ENCODE peak calls at places on chromosomes 3 and 15, in nine cellular contexts. One of them, this sample, is unnamed. For H3K36me3 and H3K4me1, the result is how much of the 10 kb centered on the place peaks cover.

GRCh38 chr15:29102911-29103824 is 166.5 kb downstream of the NSMCE3 start:
- DNase-seq in mammary epithelial cell: no peak
- DNase-seq in Panc1: no peak
- DNase-seq in neural progenitor cell: no peak
- DNase-seq in uterus: no peak
- DNase-seq in thyroid gland: peak
- DNase-seq in hepatocyte: no peak
- DNase-seq in upper lobe of right lung: no peak
- DNase-seq in adrenal gland: no peak
- DNase-seq in this sample: no peak

GRCh38 chr3:29605845-29606244 is 325.0 kb downstream of the RBMS3 start:
- DNase-seq in mammary epithelial cell: peak
- DNase-seq in Panc1: no peak
- DNase-seq in neural progenitor cell: no peak
- DNase-seq in uterus: no peak
- DNase-seq in thyroid gland: no peak
- DNase-seq in hepatocyte: no peak
- DNase-seq in upper lobe of right lung: no peak
- DNase-seq in adrenal gland: no peak
- DNase-seq in this sample: no peak

GRCh38 chr15:85748176-85748575 is 46.5 kb downstream of the KLHL25 start:
- DNase-seq in mammary epithelial cell: no peak
- DNase-seq in Panc1: no peak
- DNase-seq in neural progenitor cell: no peak
- DNase-seq in uterus: no peak
- DNase-seq in thyroid gland: no peak
- DNase-seq in hepatocyte: no peak
- DNase-seq in upper lobe of right lung: no peak
- DNase-seq in adrenal gland: peak
- DNase-seq in this sample: no peak

GRCh38 chr3:147760998-147761397 is 351.8 kb downstream of the ZIC1 start:
- DNase-seq in mammary epithelial cell: no peak
- DNase-seq in Panc1: no peak
- DNase-seq in neural progenitor cell: no peak
- DNase-seq in uterus: no peak
- DNase-seq in thyroid gland: no peak
- DNase-seq in hepatocyte: no peak
- DNase-seq in upper lobe of right lung: no peak
- DNase-seq in adrenal gland: no peak
- DNase-seq in this sample: no peak

GRCh38 chr3:8501388-8502131 is at the start of gene LMCD1:
- DNase-seq in mammary epithelial cell: peak
- DNase-seq in Panc1: no peak
- DNase-seq in neural progenitor cell: peak
- DNase-seq in uterus: peak
- DNase-seq in thyroid gland: peak
- DNase-seq in hepatocyte: peak
- DNase-seq in upper lobe of right lung: peak
- DNase-seq in adrenal gland: peak
- DNase-seq in this sample: peak

GRCh38 chr3:52122491-52122890 is 31.7 kb downstream of the POC1A start:
- DNase-seq in mammary epithelial cell: no peak
- DNase-seq in Panc1: no peak
- DNase-seq in neural progenitor cell: no peak
- DNase-seq in uterus: no peak
- DNase-seq in thyroid gland: no peak
- DNase-seq in hepatocyte: no peak
- DNase-seq in upper lobe of right lung: no peak
- DNase-seq in adrenal gland: no peak
- DNase-seq in this sample: no peak

GRCh38 chr3:149621218-149622005 is 36.4 kb downstream of the WWTR1 start:
- DNase-seq in mammary epithelial cell: peak
- DNase-seq in Panc1: no peak
- DNase-seq in neural progenitor cell: no peak
- DNase-seq in uterus: no peak
- DNase-seq in thyroid gland: no peak
- DNase-seq in hepatocyte: no peak
- DNase-seq in upper lobe of right lung: no peak
- DNase-seq in adrenal gland: no peak
- DNase-seq in this sample: no peak

GRCh38 chr15:25693321-25694237 is 169.5 kb downstream of the ATP10A start:
- DNase-seq in mammary epithelial cell: no peak
- DNase-seq in Panc1: no peak
- DNase-seq in neural progenitor cell: peak
- DNase-seq in uterus: peak
- DNase-seq in thyroid gland: peak
- DNase-seq in hepatocyte: peak
- DNase-seq in upper lobe of right lung: peak
- DNase-seq in adrenal gland: no peak
- DNase-seq in this sample: no peak

GRCh38 chr3:21705769-21706168 is 45.2 kb downstream of the ZNF385D start:
- DNase-seq in mammary epithelial cell: peak
- DNase-seq in Panc1: peak
- DNase-seq in neural progenitor cell: no peak
- DNase-seq in uterus: no peak
- DNase-seq in thyroid gland: peak
- DNase-seq in hepatocyte: no peak
- DNase-seq in upper lobe of right lung: no peak
- DNase-seq in adrenal gland: peak
- DNase-seq in this sample: no peak

DNA sequence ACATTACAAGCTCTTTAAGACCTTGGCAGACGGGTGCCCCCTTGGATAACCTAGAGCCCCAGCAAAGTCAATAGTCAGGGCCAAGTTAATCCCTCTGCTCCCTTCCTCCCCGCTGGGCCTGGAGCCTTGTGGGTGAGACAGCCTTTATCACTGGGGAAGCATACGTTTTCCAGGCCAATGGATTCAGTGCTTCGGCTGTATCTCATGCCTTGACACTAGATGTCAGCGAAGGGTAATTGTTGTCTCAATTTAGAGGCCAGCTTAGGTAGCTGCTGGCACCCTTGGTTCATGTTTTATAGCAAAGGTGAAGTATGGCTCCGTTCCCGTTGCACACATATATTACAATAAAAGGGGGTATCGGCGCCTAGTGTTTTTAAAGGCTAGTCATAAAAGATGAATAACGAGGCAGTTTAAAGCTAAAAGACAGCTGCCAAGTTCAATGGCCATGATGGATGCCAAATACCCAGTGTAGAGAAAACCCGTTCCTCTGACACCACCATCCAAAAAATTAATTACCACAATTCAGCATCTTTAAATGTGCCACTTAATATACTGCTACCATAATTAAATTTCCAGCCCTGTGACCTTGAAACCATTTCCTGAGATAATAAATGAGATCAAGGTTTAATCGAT is 52.3 kb upstream of the BNIP2 start:
- DNase-seq in mammary epithelial cell: peak
- DNase-seq in Panc1: no peak
- DNase-seq in neural progenitor cell: peak
- DNase-seq in uterus: no peak
- DNase-seq in thyroid gland: no peak
- DNase-seq in hepatocyte: peak
- DNase-seq in upper lobe of right lung: no peak
- DNase-seq in adrenal gland: no peak
- DNase-seq in this sample: no peak
- TF ChIP-seq CTCF in mammary epithelial cell: peak
- TF ChIP-seq CTCF in Panc1: peak
- TF ChIP-seq CTCF in neural progenitor cell: peak
- TF ChIP-seq CTCF in uterus: no peak
- TF ChIP-seq CTCF in thyroid gland: no peak
- TF ChIP-seq CTCF in hepatocyte: peak
- TF ChIP-seq CTCF in upper lobe of right lung: no peak
- TF ChIP-seq CTCF in adrenal gland: no peak
- TF ChIP-seq CTCF in this sample: no peak

GRCh38 chr15:30923429-30923828 is 19.7 kb downstream of the FAN1 start:
- DNase-seq in mammary epithelial cell: no peak
- DNase-seq in Panc1: no peak
- DNase-seq in neural progenitor cell: peak
- DNase-seq in uterus: no peak
- DNase-seq in thyroid gland: peak
- DNase-seq in hepatocyte: no peak
- DNase-seq in upper lobe of right lung: no peak
- DNase-seq in adrenal gland: no peak
- DNase-seq in this sample: no peak

GRCh38 chr15:30926161-30926560 is 22.4 kb downstream of the FAN1 start:
- DNase-seq in mammary epithelial cell: no peak
- DNase-seq in Panc1: no peak
- DNase-seq in neural progenitor cell: no peak
- DNase-seq in uterus: no peak
- DNase-seq in thyroid gland: no peak
- DNase-seq in hepatocyte: no peak
- DNase-seq in upper lobe of right lung: no peak
- DNase-seq in adrenal gland: no peak
- DNase-seq in this sample: no peak

GRCh38 chr15:30922469-30923311 is 19.0 kb downstream of the FAN1 start:
- DNase-seq in mammary epithelial cell: peak
- DNase-seq in Panc1: no peak
- DNase-seq in neural progenitor cell: peak
- DNase-seq in uterus: no peak
- DNase-seq in thyroid gland: peak
- DNase-seq in hepatocyte: no peak
- DNase-seq in upper lobe of right lung: no peak
- DNase-seq in adrenal gland: no peak
- DNase-seq in this sample: no peak

GRCh38 chr15:30925686-30926085 is 22.0 kb downstream of the FAN1 start:
- DNase-seq in mammary epithelial cell: no peak
- DNase-seq in Panc1: no peak
- DNase-seq in neural progenitor cell: no peak
- DNase-seq in uterus: no peak
- DNase-seq in thyroid gland: no peak
- DNase-seq in hepatocyte: no peak
- DNase-seq in upper lobe of right lung: no peak
- DNase-seq in adrenal gland: no peak
- DNase-seq in this sample: no peak

DNA sequence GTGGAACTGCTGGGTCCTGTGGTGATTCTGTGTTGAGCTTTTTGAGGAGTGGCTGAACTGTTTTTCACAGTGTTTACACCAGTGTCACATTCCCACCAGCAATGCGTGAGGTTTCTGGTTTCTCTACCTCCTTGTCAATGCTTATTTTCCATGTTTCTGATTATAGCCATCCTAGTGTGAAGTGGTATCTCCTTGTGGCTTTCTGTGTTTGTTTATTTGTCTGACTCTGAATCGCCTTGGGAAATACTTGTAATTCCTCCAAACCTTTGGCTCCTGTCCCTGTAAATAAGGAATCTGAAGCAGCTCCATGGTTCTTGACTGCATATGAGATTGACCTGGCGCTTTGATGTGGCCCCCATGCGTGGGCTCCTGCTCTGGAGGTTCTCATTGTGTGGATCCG is 20.6 kb downstream of the FAN1 start:
- DNase-seq in mammary epithelial cell: no peak
- DNase-seq in Panc1: no peak
- DNase-seq in neural progenitor cell: no peak
- DNase-seq in uterus: no peak
- DNase-seq in thyroid gland: peak
- DNase-seq in hepatocyte: no peak
- DNase-seq in upper lobe of right lung: no peak
- DNase-seq in adrenal gland: no peak
- DNase-seq in this sample: no peak
- H3K36me3 ChIP-seq in mammary epithelial cell: under half
- H3K36me3 ChIP-seq in Panc1: under half
- H3K36me3 ChIP-seq in neural progenitor cell: under half
- H3K36me3 ChIP-seq in uterus: under half
- H3K36me3 ChIP-seq in thyroid gland: under half
- H3K36me3 ChIP-seq in hepatocyte: under half
- H3K36me3 ChIP-seq in upper lobe of right lung: half or more
- H3K36me3 ChIP-seq in adrenal gland: under half
- H3K36me3 ChIP-seq in this sample: under half

GRCh38 chr3:57756528-57757401 is 656 bp downstream of the SLMAP start:
- DNase-seq in mammary epithelial cell: peak
- DNase-seq in Panc1: no peak
- DNase-seq in neural progenitor cell: peak
- DNase-seq in uterus: peak
- DNase-seq in thyroid gland: peak
- DNase-seq in hepatocyte: peak
- DNase-seq in upper lobe of right lung: peak
- DNase-seq in adrenal gland: peak
- DNase-seq in this sample: peak

GRCh38 chr3:57756022-57756527 is at the start of gene SLMAP:
- DNase-seq in mammary epithelial cell: peak
- DNase-seq in Panc1: peak
- DNase-seq in neural progenitor cell: peak
- DNase-seq in uterus: peak
- DNase-seq in thyroid gland: peak
- DNase-seq in hepatocyte: peak
- DNase-seq in upper lobe of right lung: peak
- DNase-seq in adrenal gland: peak
- DNase-seq in this sample: peak

GRCh38 chr3:57755368-57756021 is 614 bp upstream of the SLMAP start:
- DNase-seq in mammary epithelial cell: peak
- DNase-seq in Panc1: no peak
- DNase-seq in neural progenitor cell: peak
- DNase-seq in uterus: no peak
- DNase-seq in thyroid gland: peak
- DNase-seq in hepatocyte: peak
- DNase-seq in upper lobe of right lung: no peak
- DNase-seq in adrenal gland: peak
- DNase-seq in this sample: peak

GRCh38 chr3:57758686-57759085 is 2.6 kb downstream of the SLMAP start:
- DNase-seq in mammary epithelial cell: no peak
- DNase-seq in Panc1: no peak
- DNase-seq in neural progenitor cell: no peak
- DNase-seq in uterus: no peak
- DNase-seq in thyroid gland: no peak
- DNase-seq in hepatocyte: no peak
- DNase-seq in upper lobe of right lung: no peak
- DNase-seq in adrenal gland: no peak
- DNase-seq in this sample: no peak

DNA sequence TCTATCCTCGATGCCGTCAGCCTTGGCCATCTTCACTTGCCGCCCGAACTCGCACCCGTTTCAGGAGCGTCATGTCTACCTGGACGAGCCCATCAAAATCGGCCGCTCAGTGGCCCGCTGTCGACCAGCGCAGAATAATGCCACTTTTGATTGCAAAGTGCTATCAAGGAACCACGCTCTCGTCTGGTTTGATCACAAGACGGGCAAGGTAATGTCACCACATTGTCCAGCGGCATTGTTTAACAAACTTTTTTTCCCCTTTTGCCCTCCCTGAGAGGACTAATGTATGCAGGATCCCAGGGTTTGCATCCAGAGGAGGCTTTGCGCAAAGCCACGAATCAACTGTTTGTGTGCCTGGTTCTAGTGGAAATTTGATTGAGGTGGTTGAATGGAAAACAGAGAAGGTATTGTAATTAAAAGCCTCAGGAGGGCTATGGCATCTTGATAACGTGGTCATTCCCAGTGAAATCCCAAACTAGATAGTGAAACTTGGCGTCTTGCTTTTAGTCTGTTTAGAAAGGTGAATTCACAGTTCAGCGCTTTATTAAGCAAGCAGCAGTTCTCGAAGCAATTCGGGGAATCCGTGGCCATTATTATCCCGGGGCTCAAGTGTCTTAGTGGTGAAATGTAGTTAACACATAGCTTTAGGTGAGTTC is 1.7 kb downstream of the SLMAP start:
- DNase-seq in mammary epithelial cell: peak
- DNase-seq in Panc1: no peak
- DNase-seq in neural progenitor cell: peak
- DNase-seq in uterus: no peak
- DNase-seq in thyroid gland: peak
- DNase-seq in hepatocyte: peak
- DNase-seq in upper lobe of right lung: peak
- DNase-seq in adrenal gland: no peak
- DNase-seq in this sample: no peak
- H3K4me1 ChIP-seq in mammary epithelial cell: under half
- H3K4me1 ChIP-seq in Panc1: under half
- H3K4me1 ChIP-seq in neural progenitor cell: under half
- H3K4me1 ChIP-seq in uterus: under half
- H3K4me1 ChIP-seq in thyroid gland: under half
- H3K4me1 ChIP-seq in hepatocyte: under half
- H3K4me1 ChIP-seq in upper lobe of right lung: under half
- H3K4me1 ChIP-seq in adrenal gland: under half
- H3K4me1 ChIP-seq in this sample: under half

GRCh38 chr3:46935168-46935858 is 41.2 kb downstream of the CCDC12 start:
- DNase-seq in mammary epithelial cell: peak
- DNase-seq in Panc1: peak
- DNase-seq in neural progenitor cell: peak
- DNase-seq in uterus: peak
- DNase-seq in thyroid gland: peak
- DNase-seq in hepatocyte: peak
- DNase-seq in upper lobe of right lung: no peak
- DNase-seq in adrenal gland: peak
- DNase-seq in this sample: peak
- TF ChIP-seq CTCF in mammary epithelial cell: peak
- TF ChIP-seq CTCF in Panc1: no peak
- TF ChIP-seq CTCF in neural progenitor cell: peak
- TF ChIP-seq CTCF in uterus: peak
- TF ChIP-seq CTCF in thyroid gland: peak
- TF ChIP-seq CTCF in hepatocyte: peak
- TF ChIP-seq CTCF in upper lobe of right lung: peak
- TF ChIP-seq CTCF in adrenal gland: peak
- TF ChIP-seq CTCF in this sample: peak

This sample was measured in pancreas.